ENCODE peak calls at places on chromosomes 2 and 18, in nine cellular contexts. H is stomach, O is transverse colon, F is GM12878, I is sigmoid colon, K is spleen, W is K562, T is HCT116, B is GM23338. Q is an unnamed sample.

GRCh38 chr18:34729264-34729663 is 19.2 kb downstream of the DTNA start:
- DNase-seq in H (no peak), O (peak), F (no peak), I (no peak), K (no peak), W (no peak), T (peak), B (peak), Q (no peak)

GRCh38 chr2:176709541-176709951 is 440.3 kb downstream of the MTX2 start:
- DNase-seq in H (no peak), O (no peak), F (no peak), I (peak), K (no peak), W (no peak), T (no peak), B (no peak), Q (no peak)

GRCh38 chr2:100903534-100904258 is 83.8 kb downstream of the NPAS2 start:
- DNase-seq in H (no peak), O (no peak), F (no peak), I (no peak), K (no peak), W (no peak), T (no peak), B (peak), Q (no peak)

GRCh38 chr2:221924551-221924950 is 352.4 kb upstream of the EPHA4 start:
- DNase-seq in H (no peak), O (no peak), F (no peak), I (no peak), K (no peak), W (no peak), T (no peak), B (no peak), Q (no peak)

GRCh38 chr2:69933839-69934613 is 19.1 kb downstream of the MXD1 start:
- DNase-seq in H (no peak), O (no peak), F (no peak), I (no peak), K (no peak), W (peak), T (no peak), B (no peak), Q (no peak)

GRCh38 chr2:96828874-96829273 is 12.8 kb downstream of the CNNM3 start:
- DNase-seq in H (no peak), O (no peak), F (no peak), I (no peak), K (peak), W (no peak), T (no peak), B (no peak), Q (no peak)

GRCh38 chr2:101440127-101440738 is 34.7 kb downstream of the RFX8 start:
- DNase-seq in H (peak), O (no peak), F (no peak), I (no peak), K (no peak), W (peak), T (no peak), B (no peak), Q (no peak)

GRCh38 chr18:1559563-1559962 is 654.9 kb downstream of the ADCYAP1 start:
- DNase-seq in H (no peak), O (no peak), F (no peak), I (no peak), K (no peak), W (peak), T (no peak), B (peak), Q (no peak)

GRCh38 chr2:21467910-21468309 is 344.1 kb downstream of the TDRD15 start:
- DNase-seq in H (no peak), O (no peak), F (peak), I (no peak), K (no peak), W (no peak), T (no peak), B (peak), Q (no peak)

GRCh38 chr2:68994864-68995263 is 18.1 kb upstream of the ANTXR1 start:
- DNase-seq in H (no peak), O (no peak), F (no peak), I (peak), K (no peak), W (no peak), T (no peak), B (no peak), Q (no peak)

GRCh38 chr2:38109732-38110181 is 33.8 kb upstream of the CYP1B1 start:
- DNase-seq in H (no peak), O (no peak), F (no peak), I (no peak), K (no peak), W (no peak), T (no peak), B (no peak), Q (no peak)

GRCh38 chr18:31245820-31246219 is 72.1 kb upstream of the DSG1 start:
- DNase-seq in H (no peak), O (no peak), F (no peak), I (no peak), K (no peak), W (no peak), T (no peak), B (no peak), Q (no peak)

GRCh38 chr18:47283476-47283875 is 32.0 kb upstream of the SKOR2 start:
- DNase-seq in H (no peak), O (no peak), F (no peak), I (no peak), K (no peak), W (peak), T (peak), B (peak), Q (no peak)

GRCh38 chr2:84713441-84713840 is 167.4 kb downstream of the TRABD2A start:
- DNase-seq in H (no peak), O (no peak), F (no peak), I (no peak), K (no peak), W (no peak), T (no peak), B (no peak), Q (no peak)

GRCh38 chr2:18046017-18046416 is 167.6 kb downstream of the KCNS3 start:
- DNase-seq in H (no peak), O (no peak), F (no peak), I (no peak), K (no peak), W (no peak), T (no peak), B (no peak), Q (no peak)

GRCh38 chr2:133561045-133561852 is 7.0 kb downstream of the NCKAP5 start:
- DNase-seq in H (no peak), O (no peak), F (no peak), I (no peak), K (no peak), W (no peak), T (peak), B (peak), Q (no peak)

GRCh38 chr18:59551902-59552635 is 145.2 kb downstream of the CCBE1 start:
- DNase-seq in H (no peak), O (no peak), F (no peak), I (no peak), K (no peak), W (no peak), T (no peak), B (no peak), Q (no peak)

GRCh38 chr2:240160291-240161086 is 20.0 kb upstream of the OTOS start:
- DNase-seq in H (no peak), O (no peak), F (no peak), I (peak), K (peak), W (no peak), T (no peak), B (no peak), Q (no peak)

GRCh38 chr18:28512357-28512756 is 335.4 kb upstream of the CDH2 start:
- DNase-seq in H (no peak), O (no peak), F (peak), I (no peak), K (no peak), W (no peak), T (no peak), B (no peak), Q (no peak)

GRCh38 chr2:196266855-196267254 is 95.5 kb upstream of the STK17B start:
- DNase-seq in H (no peak), O (no peak), F (no peak), I (no peak), K (no peak), W (no peak), T (no peak), B (no peak), Q (no peak)

GRCh38 chr18:2881490-2882195 is 34.8 kb downstream of the EMILIN2 start:
- DNase-seq in H (no peak), O (peak), F (no peak), I (peak), K (no peak), W (no peak), T (no peak), B (no peak), Q (no peak)

GRCh38 chr2:220521591-220521990 is 894.2 kb downstream of the SLC4A3 start:
- DNase-seq in H (no peak), O (no peak), F (no peak), I (no peak), K (no peak), W (no peak), T (no peak), B (no peak), Q (no peak)

GRCh38 chr2:180675170-180675569 is 305.2 kb upstream of the UBE2E3 start:
- DNase-seq in H (no peak), O (no peak), F (no peak), I (no peak), K (no peak), W (no peak), T (no peak), B (no peak), Q (no peak)

GRCh38 chr2:161981016-161981415 is 93.0 kb downstream of the DPP4 start:
- DNase-seq in H (no peak), O (no peak), F (no peak), I (no peak), K (no peak), W (no peak), T (no peak), B (no peak), Q (no peak)

GRCh38 chr18:76491801-76492668 is 3.0 kb downstream of the ZNF516 start:
- DNase-seq in H (peak), O (peak), F (no peak), I (peak), K (peak), W (no peak), T (no peak), B (peak), Q (no peak)

GRCh38 chr18:76492669-76493212 is 2.3 kb downstream of the ZNF516 start:
- DNase-seq in H (peak), O (peak), F (peak), I (peak), K (peak), W (peak), T (peak), B (peak), Q (peak)

GRCh38 chr18:76490701-76491171 is 4.3 kb downstream of the ZNF516 start:
- DNase-seq in H (peak), O (peak), F (no peak), I (peak), K (peak), W (no peak), T (no peak), B (peak), Q (no peak)

GRCh38 chr18:76490040-76490439 is 5.0 kb downstream of the ZNF516 start:
- DNase-seq in H (no peak), O (no peak), F (no peak), I (no peak), K (no peak), W (no peak), T (no peak), B (no peak), Q (no peak)

GRCh38 chr18:76491436-76491800 is 3.6 kb downstream of the ZNF516 start:
- DNase-seq in H (peak), O (peak), F (no peak), I (peak), K (peak), W (peak), T (no peak), B (peak), Q (peak)
- TF ChIP-seq POLR2AphosphoS5 in H (no peak), O (no peak), F (no peak), I (peak), K (no peak), W (no peak), T (no peak), B (no peak), Q (no peak)

DNA sequence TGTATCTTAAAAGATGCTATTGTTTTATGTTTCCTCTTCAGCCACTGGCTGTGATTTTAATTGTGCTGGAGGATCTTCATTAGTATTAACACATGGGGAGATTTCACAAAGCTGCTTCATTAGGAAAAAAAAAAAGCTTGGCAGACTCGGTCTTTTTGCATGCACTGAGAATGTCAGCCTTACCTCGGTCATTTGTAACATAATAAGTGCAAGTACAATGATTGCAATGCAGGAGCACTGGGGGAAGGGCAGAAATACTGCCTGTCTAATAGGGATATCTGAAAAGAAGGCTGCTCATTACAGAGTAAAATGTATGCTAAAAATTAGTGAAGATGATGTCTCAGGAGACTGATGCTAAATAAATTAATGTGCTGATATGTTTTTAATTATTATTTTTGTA is 1.3 kb upstream of the BAZ2B start:
- DNase-seq in H (no peak), O (no peak), F (no peak), I (no peak), K (no peak), W (no peak), T (no peak), B (peak), Q (no peak)
- TF ChIP-seq POLR2AphosphoS5 in H (no peak), O (no peak), F (no peak), I (no peak), K (no peak), W (no peak), T (no peak), B (no peak), Q (no peak)

GRCh38 chr2:88019985-88020384 is 3.6 kb upstream of the RNU2-63P start:
- DNase-seq in H (no peak), O (no peak), F (no peak), I (no peak), K (no peak), W (no peak), T (no peak), B (no peak), Q (no peak)

GRCh38 chr2:88016086-88016947 is at the start of gene RNU2-63P:
- DNase-seq in H (peak), O (peak), F (peak), I (peak), K (peak), W (peak), T (peak), B (peak), Q (peak)

GRCh38 chr2:88022522-88022921 is 6.2 kb upstream of the RNU2-63P start:
- DNase-seq in H (no peak), O (peak), F (no peak), I (no peak), K (no peak), W (no peak), T (no peak), B (no peak), Q (no peak)

GRCh38 chr2:88018969-88019368 is 2.6 kb upstream of the RNU2-63P start:
- DNase-seq in H (no peak), O (no peak), F (no peak), I (no peak), K (no peak), W (no peak), T (no peak), B (no peak), Q (no peak)

DNA sequence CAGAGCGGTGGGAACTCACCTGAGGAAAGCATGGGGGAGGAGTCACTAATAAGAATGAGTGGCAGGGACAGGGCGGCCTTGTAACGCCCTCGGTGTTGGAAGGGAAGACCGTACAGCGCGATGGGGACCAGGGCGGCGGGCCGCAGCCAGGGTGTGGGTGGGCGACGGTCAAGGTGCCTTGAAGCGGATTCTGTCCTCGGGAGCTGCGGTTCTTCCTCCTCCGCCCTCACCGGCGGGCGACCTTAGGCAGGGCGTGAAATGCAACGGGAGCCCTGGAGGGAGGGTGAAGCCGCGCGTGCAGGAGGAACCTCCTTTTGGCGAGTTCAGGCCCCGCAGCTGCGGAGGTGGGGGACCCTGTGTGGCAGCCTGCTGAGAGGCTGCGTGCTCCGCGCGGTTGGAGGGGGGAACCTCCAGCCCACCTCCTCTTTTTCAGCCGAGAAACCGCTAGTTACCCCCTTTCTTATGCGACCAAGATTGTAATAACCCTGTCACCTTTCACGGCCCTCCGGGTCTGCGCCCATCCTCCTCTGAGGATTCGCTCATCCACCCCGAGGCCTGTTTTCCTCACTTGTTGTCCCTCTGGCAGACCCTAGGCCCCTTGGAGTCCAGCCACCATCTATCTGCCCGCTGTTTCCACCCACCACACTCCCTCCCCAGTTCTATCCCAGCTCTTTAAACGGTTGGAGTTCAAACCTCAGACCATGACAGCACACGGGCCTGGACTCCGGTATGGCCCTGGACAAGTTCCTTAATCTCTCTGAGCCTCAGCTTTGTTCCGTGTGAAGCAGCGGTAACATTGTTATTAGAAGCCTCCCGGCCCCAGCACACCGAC is 817 bp upstream of the RNU2-63P start:
- DNase-seq in H (peak), O (peak), F (peak), I (peak), K (peak), W (peak), T (peak), B (peak), Q (peak)
- TF ChIP-seq POLR2AphosphoS5 in H (no peak), O (no peak), F (no peak), I (no peak), K (no peak), W (no peak), T (no peak), B (no peak), Q (no peak)

DNA sequence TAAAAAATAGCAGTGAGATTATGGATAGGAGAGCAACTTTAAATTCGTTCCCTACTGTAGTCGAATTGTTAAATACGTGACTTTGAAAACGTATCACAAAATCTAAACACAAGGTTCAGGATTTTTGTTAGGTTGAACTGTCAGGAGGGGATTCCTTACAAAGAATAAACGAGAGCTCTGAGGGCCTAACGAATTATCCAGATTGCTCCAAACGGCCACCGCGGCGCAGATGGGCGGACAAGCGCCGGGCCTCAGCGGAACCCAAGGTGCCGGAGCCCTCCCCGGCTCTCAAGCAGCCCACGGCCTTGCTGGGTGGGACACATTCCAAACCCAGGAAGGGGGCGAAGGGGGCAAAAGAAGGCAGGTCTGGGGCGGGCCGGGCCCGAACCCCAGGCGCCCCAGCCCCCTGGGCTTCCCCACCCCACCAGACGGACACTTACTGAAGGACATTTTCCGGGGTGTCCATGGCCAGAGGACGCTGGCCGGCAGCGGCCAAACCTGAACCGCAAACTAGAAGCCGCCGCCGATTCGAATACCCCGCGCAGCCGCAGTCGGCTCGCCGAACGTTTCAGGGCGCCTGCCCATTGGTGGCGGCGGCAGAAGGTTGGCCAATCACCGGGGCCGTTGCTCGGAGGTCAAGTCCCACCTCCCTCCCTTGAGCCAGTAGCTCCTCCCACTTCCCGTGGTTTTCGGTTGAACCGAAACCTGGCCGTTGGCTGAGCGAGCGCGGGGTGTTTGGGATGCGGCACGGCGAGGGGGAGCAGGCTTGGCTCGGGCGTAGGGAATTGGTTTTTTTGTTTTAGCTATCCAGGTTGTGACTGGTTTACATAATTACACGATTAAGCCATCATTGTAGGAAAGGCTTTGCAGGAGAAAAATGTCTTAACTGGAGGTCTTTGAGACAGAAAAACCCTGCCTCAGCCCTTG is at the start of gene BUB1:
- DNase-seq in H (peak), O (peak), F (peak), I (peak), K (peak), W (peak), T (peak), B (peak), Q (peak)
- TF ChIP-seq POLR2AphosphoS5 in H (peak), O (peak), F (peak), I (peak), K (peak), W (peak), T (peak), B (peak), Q (peak)

DNA sequence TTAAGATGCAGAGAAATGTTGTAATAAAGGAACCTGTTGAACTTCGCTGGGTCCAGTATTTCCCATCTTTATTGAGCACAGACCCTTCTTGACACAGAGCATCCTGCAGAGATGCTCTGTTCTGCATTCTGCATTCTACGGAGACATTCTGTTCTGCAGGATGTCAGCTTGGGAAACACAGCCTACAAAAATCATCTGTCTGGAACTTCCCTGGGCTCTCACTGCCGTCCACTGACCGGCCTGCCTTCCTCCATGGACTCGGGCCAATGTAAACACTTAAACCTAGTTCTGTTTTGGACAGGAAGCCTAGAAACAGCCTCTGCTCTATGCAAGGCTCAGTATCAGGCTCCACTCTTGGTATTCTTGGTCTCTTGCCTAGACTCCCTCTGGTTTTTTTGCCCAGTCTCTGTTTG is 90.0 kb upstream of the PPP1CB start:
- DNase-seq in H (peak), O (peak), F (no peak), I (peak), K (no peak), W (no peak), T (no peak), B (no peak), Q (no peak)
- TF ChIP-seq POLR2AphosphoS5 in H (peak), O (peak), F (no peak), I (peak), K (peak), W (no peak), T (no peak), B (no peak), Q (no peak)

DNA sequence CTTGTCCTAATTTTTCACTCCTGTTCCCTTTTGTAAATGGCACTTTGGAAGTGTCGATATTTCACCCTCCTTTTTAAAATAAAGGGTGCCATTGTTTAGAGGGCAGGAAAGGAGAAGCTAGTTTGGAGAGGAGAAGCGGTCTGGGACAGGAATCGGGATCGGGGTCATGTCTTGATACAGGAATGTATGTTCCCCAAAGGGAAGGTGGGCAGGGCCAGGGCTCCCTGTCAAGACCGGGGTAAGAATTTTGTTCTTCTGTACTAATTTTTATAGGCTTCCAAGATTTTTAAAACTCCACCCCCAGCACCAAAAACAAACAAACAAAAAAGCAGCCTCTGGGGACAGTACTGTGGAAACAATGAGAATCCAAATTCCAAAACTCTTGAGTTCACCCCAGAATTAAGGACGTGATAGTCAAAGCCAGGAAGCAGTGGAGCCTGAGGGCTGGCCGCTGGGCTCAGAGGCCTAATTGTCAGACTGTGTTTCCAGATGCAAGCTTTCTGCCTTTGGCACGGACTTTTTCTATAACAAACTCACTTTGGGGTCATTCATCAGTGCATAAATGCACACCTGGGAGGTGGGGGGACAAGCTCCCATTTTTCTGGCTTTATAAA is 250.4 kb upstream of the SIX2 start:
- DNase-seq in H (no peak), O (no peak), F (no peak), I (no peak), K (no peak), W (no peak), T (no peak), B (no peak), Q (no peak)
- TF ChIP-seq POLR2AphosphoS5 in H (no peak), O (no peak), F (no peak), I (no peak), K (no peak), W (no peak), T (no peak), B (no peak), Q (no peak)

Q was measured in GM12892.